ENCODE peak calls at places on chromosomes 13 and 19, in six cellular contexts. A is astrocyte, I is HCT116, G is PC-3, U is fibroblast of lung, X is IMR-90. P is an unnamed sample. For H3K36me3, the result is how much of the 10 kb centered on the place peaks cover.

GRCh38 chr13:97539651-97540230 is 105.8 kb downstream of the RAP2A start:
- DNase-seq in I (no peak), X (peak), G (peak), U (peak), A (peak), P (no peak)

GRCh38 chr19:16377521-16377920 is 52.9 kb downstream of the KLF2 start:
- DNase-seq in A (no peak), U (no peak), X (no peak), I (no peak), G (no peak), P (peak)

GRCh38 chr19:16417660-16418596 is 53.8 kb downstream of the EPS15L1 start:
- DNase-seq in I (peak), X (peak), U (peak), A (no peak), G (peak), P (peak)

GRCh38 chr13:26476111-26476743 is 81.3 kb upstream of the WASF3 start:
- DNase-seq in G (no peak), I (no peak), X (peak), A (peak), U (peak), P (peak)

GRCh38 chr13:23578411-23579071 is 8.3 kb downstream of the TNFRSF19 start:
- DNase-seq in A (peak), X (peak), I (no peak), U (peak), G (peak), P (peak)

GRCh38 chr13:20401958-20402856 is 123.5 kb downstream of the CRYL1 start:
- DNase-seq in I (no peak), U (peak), G (peak), A (peak), X (peak), P (peak)

GRCh38 chr13:98416408-98416807 is 160.5 kb downstream of the STK24 start:
- DNase-seq in I (no peak), X (no peak), U (no peak), A (no peak), G (peak), P (no peak)

GRCh38 chr13:71320452-71320851 is 546.6 kb downstream of the DACH1 start:
- DNase-seq in G (peak), A (no peak), U (no peak), I (no peak), X (peak), P (no peak)

GRCh38 chr13:26678796-26679195 is 81.8 kb downstream of the GPR12 start:
- DNase-seq in U (no peak), G (no peak), X (no peak), A (no peak), I (no peak), P (no peak)

GRCh38 chr13:68019901-68020300 is 789.8 kb upstream of the PCDH9 start:
- DNase-seq in G (no peak), U (no peak), X (no peak), I (no peak), A (no peak), P (no peak)

GRCh38 chr13:25874907-25875306 is 176.9 kb downstream of the SHISA2 start:
- DNase-seq in X (no peak), G (no peak), I (no peak), U (no peak), A (no peak), P (no peak)

GRCh38 chr13:90750957-90751356 is 596.5 kb upstream of the MIR17HG start:
- DNase-seq in G (no peak), I (no peak), X (no peak), A (no peak), U (no peak), P (no peak)

GRCh38 chr19:30076751-30077670 is 135.0 kb downstream of the URI1 start:
- DNase-seq in U (no peak), I (no peak), A (no peak), G (no peak), X (no peak), P (peak)

GRCh38 chr13:42907745-42908144 is 84.3 kb downstream of the EPSTI1 start:
- DNase-seq in I (no peak), X (no peak), G (no peak), A (no peak), U (no peak), P (no peak)

GRCh38 chr19:30395283-30395682 is 23.1 kb downstream of the ZNF536 start:
- DNase-seq in G (no peak), X (no peak), A (no peak), I (no peak), U (no peak), P (no peak)

GRCh38 chr19:33064117-33064777 is 441 bp downstream of the RHPN2 start:
- DNase-seq in G (peak), U (peak), X (no peak), I (no peak), A (no peak), P (peak)

DNA sequence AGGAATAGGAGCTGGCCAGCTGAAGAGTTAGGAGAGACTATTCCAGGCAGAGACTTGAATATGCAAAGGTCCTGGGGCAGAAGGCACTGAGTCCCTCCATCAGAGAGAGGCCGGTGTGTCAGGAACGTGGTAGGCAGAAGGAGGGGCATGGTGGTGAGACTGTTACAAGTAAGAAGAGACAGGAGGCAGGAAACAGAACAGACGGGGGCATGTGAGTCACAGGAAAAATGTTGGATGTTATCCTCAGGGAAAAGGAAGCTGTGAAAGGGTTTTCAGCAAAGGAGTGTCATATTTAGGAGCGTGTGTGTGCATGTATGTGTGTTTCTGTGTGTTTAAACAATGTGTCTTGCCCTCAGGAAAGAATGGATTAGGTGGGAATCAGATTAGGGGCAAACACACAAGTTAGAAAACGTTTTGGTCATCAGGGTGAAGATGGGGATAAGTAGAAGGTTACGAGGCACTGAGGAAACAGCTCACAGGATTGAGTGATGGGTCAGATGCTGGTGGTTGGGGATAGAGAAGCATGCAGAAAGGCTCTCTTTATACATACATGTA is 1.1 kb downstream of the EDDM13 start:
- DNase-seq in X (peak), U (peak), G (peak), A (peak), I (no peak), P (no peak)
- H2AFZ ChIP-seq in X (no peak), U (no peak), G (no peak), A (no peak), I (no peak), P (no peak)

DNA sequence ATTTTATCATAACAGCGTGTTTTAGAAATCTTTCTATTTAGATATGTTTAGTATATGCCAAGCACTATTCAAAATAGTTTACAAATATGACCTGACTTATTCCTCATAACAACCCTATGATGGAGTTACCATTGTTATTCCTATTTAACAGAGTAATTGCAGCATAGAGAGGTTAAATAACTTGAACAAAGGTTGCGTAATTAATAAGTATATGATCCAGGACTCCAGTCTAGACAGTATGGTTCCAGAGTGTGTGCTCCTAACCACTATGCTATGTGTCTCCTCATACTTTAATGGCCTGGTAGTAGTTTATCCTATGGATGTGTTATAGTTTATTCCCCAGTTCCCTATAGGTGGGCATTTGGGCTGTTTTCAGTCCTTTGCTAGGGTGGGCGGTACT is 145.3 kb downstream of the PAN3 start:
- DNase-seq in U (no peak), A (no peak), I (no peak), G (no peak), X (no peak), P (no peak)
- H3K36me3 ChIP-seq in U (under half), A (under half), I (under half), G (under half), X (under half), P (under half)

DNA sequence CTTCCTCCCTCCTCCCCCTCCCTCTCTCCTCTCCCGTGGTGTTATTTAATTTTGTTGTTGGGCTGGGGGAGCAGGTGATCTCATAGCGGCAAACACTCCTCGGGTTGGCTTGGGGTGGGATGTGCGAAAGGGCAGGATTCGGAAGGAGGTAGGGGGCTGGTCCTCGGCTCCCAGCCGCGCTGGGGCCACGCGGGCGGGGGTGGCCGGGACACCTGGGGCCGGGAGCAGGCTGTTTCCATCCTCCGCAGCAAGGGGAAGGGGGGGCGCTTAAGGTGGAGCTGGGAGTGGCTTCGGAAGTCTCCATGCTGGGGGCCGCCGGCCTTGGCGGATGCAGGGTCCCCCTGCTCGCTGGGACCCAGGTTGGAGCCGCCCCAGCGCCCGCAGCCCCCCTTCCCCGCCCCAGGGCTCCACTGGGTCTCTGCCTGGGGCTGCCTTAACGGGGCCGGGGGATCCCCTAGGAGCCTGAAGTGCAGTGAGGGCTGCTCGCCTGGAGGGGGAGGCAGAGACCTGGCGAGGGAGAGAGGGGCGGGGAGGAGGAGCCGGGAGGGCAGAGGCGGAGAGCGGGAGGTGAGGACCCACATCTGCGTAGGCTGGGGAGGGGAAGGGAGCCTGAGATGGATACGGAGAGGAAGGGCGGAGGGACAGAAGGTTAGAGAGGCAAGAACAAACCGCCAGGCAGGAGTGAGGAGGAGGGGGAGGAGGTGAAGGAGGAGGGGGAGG is 365 bp upstream of the CA11 start:
- DNase-seq in I (peak), A (peak), X (peak), U (peak), G (peak), P (peak)
- TF ChIP-seq CTCF in I (peak), A (peak), X (peak), U (peak), G (peak), P (peak)

GRCh38 chr19:2219726-2220125 is 16.4 kb downstream of the PLEKHJ1 start:
- DNase-seq in U (no peak), I (no peak), G (no peak), X (no peak), A (no peak), P (no peak)
- H2AFZ ChIP-seq in U (no peak), I (no peak), G (no peak), X (no peak), A (no peak), P (no peak)

DNA sequence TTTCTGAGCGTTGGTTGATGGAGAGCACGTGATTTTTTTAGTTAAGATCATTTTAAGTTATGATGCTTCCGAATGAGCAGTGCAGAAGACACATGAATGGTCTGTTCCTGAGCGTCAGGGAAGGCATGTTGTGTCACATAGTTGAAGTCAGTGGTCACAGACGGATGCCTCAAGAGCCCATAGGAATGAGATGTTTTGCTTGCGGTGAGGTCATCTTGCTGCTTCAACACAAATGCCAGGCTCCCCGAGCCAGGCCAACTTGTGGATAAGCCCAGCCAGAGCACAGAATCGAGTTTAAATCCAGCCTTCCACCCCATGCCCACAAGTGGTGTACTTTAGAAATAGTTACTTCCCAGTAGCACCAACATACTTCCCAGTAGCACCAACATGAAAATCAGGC is 5.4 kb downstream of the UPF3A start:
- DNase-seq in I (no peak), G (no peak), X (peak), A (peak), U (peak), P (peak)
- H3K36me3 ChIP-seq in I (under half), G (under half), X (under half), A (under half), U (under half), P (half or more)

GRCh38 chr19:10701955-10702307 is 692 bp downstream of the QTRT1 start:
- DNase-seq in X (no peak), A (no peak), I (no peak), U (no peak), G (peak), P (peak)
- TF ChIP-seq CTCF in X (no peak), A (no peak), I (no peak), U (no peak), G (peak), P (no peak)

GRCh38 chr19:49430678-49431329 is 5.6 kb downstream of the GFY start:
- DNase-seq in X (no peak), I (no peak), A (no peak), G (no peak), U (no peak), P (peak)
- H2AFZ ChIP-seq in X (peak), I (no peak), A (no peak), G (no peak), U (no peak), P (no peak)

GRCh38 chr19:13814550-13814949 is 19.3 kb downstream of the ZSWIM4 start:
- DNase-seq in U (no peak), X (no peak), G (no peak), I (no peak), A (no peak), P (peak)
- H3K36me3 ChIP-seq in U (under half), X (half or more), G (under half), I (under half), A (under half), P (under half)